ENCODE peak calls at places on chromosomes 5 and 9, in nine cellular contexts. X is GM19239; Y is activated CD8-positive, alpha-beta memory T cell treated with anti-CD3 and anti-CD28 coated beads, Interleukin-2, amount 50 U/mL, for 4 hours; C is omental fat pad; D is cerebellar cortex; N is stimulated activated naive CD8-positive, alpha-beta T cell treated with anti-CD3 and anti-CD28 coated beads, Interleukin-15, Interleukin-2, amounts not matched to agents 100 U/mL and 50 U/mL, for 24 hours; U is NCI-H510A treated with DMSO at 0.1 percent for 48 hours; F is iris pigment epithelial cell; B is Ammon's horn. W is an unnamed sample.

GRCh38 chr9:96858018-96858573 is 3.8 kb upstream of the ZNF782 start:
- DNase-seq in F (peak), D (no peak), C (no peak), B (no peak), N (no peak), Y (no peak), U (no peak), X (no peak), W (no peak)

GRCh38 chr5:135577421-135577820 is 1.4 kb downstream of the CXCL14 start:
- DNase-seq in X (no peak), F (no peak), C (no peak), U (no peak), D (no peak), B (no peak), Y (no peak), N (no peak), W (no peak)

GRCh38 chr5:93058309-93058708 is 522.7 kb downstream of the NR2F1-AS1 start:
- DNase-seq in D (no peak), B (no peak), F (peak), Y (no peak), X (no peak), U (no peak), C (no peak), N (no peak), W (no peak)

GRCh38 chr5:172903790-172904189 is 55.4 kb upstream of the RPL26L1 start:
- DNase-seq in C (peak), F (peak), U (no peak), B (no peak), Y (no peak), D (no peak), X (no peak), N (no peak), W (no peak)

GRCh38 chr5:3002230-3002629 is 250.8 kb upstream of the IRX2 start:
- DNase-seq in C (no peak), B (no peak), X (no peak), D (no peak), N (no peak), F (no peak), U (no peak), Y (no peak), W (no peak)

GRCh38 chr9:7439355-7439978 is 360.1 kb downstream of the DMAC1 start:
- DNase-seq in F (peak), N (no peak), U (no peak), Y (no peak), B (peak), D (no peak), C (no peak), X (no peak), W (no peak)

GRCh38 chr5:173883347-173883924 is 4.7 kb upstream of the CPEB4 start:
- DNase-seq in B (no peak), U (no peak), F (no peak), Y (no peak), X (no peak), N (no peak), C (no peak), D (no peak), W (no peak)

GRCh38 chr5:81006955-81007636 is 46.9 kb downstream of the RASGRF2 start:
- DNase-seq in X (no peak), C (no peak), U (no peak), F (no peak), D (no peak), Y (peak), B (no peak), N (peak), W (no peak)

GRCh38 chr5:126499742-126500396 is 76.7 kb downstream of the GRAMD2B start:
- DNase-seq in B (peak), N (no peak), U (no peak), C (no peak), D (no peak), F (peak), X (peak), Y (no peak), W (no peak)

GRCh38 chr5:9467199-9468069 is 78.4 kb downstream of the SEMA5A start:
- DNase-seq in C (no peak), N (no peak), B (no peak), D (no peak), F (no peak), U (no peak), Y (no peak), X (no peak), W (no peak)

GRCh38 chr5:66958126-66958983 is 238.2 kb downstream of the CD180 start:
- DNase-seq in N (no peak), F (peak), U (no peak), X (no peak), Y (no peak), C (no peak), B (peak), D (peak), W (no peak)

GRCh38 chr5:113204525-113205161 is 228.0 kb downstream of the DCP2 start:
- DNase-seq in D (peak), U (no peak), Y (no peak), N (no peak), X (no peak), F (peak), B (peak), C (peak), W (no peak)

GRCh38 chr9:88937248-88937647 is 54.0 kb upstream of the S1PR3 start:
- DNase-seq in U (no peak), C (no peak), Y (no peak), N (no peak), X (no peak), B (no peak), F (no peak), D (no peak), W (no peak)

GRCh38 chr5:146533882-146534281 is 17.9 kb upstream of the GPR151 start:
- DNase-seq in X (no peak), Y (no peak), F (no peak), U (no peak), C (no peak), D (no peak), B (no peak), N (no peak), W (no peak)

GRCh38 chr9:25935188-25935587 is 256.9 kb upstream of the TUSC1 start:
- DNase-seq in U (no peak), D (no peak), X (no peak), C (no peak), Y (no peak), B (no peak), N (no peak), F (no peak), W (no peak)

GRCh38 chr5:171703116-171703515 is 82.5 kb upstream of the SMIM23 start:
- DNase-seq in F (no peak), U (no peak), C (no peak), Y (no peak), N (no peak), B (no peak), X (no peak), D (no peak), W (no peak)

GRCh38 chr5:32471784-32472183 is 27.2 kb upstream of the ZFR start:
- DNase-seq in X (no peak), B (peak), D (no peak), C (no peak), U (no peak), N (no peak), F (no peak), Y (no peak), W (no peak)

GRCh38 chr9:84823426-84824271 is 154.1 kb downstream of the NTRK2 start:
- DNase-seq in F (no peak), Y (no peak), C (no peak), N (no peak), U (no peak), D (no peak), X (peak), B (no peak), W (no peak)

GRCh38 chr9:131420913-131421312 is 27.0 kb downstream of the PRRC2B start:
- DNase-seq in F (peak), D (peak), U (peak), C (no peak), X (no peak), N (no peak), B (no peak), Y (no peak), W (no peak)

GRCh38 chr5:179624841-179625271 is 1.4 kb upstream of the HNRNPH1 start:
- DNase-seq in N (no peak), U (no peak), B (no peak), F (no peak), Y (no peak), X (no peak), D (no peak), C (no peak), W (no peak)

GRCh38 chr9:133429641-133430161 is 7.5 kb downstream of the ADAMTS13 start:
- DNase-seq in D (no peak), X (peak), C (no peak), U (peak), F (no peak), Y (peak), N (peak), B (no peak), W (no peak)

GRCh38 chr9:33851301-33851700 is 34.3 kb downstream of the UBE2R2 start:
- DNase-seq in Y (no peak), N (no peak), C (no peak), D (peak), F (peak), X (no peak), B (no peak), U (no peak), W (no peak)

GRCh38 chr9:127873886-127874285 is 3.6 kb downstream of the AK1 start:
- DNase-seq in D (peak), C (peak), Y (no peak), X (no peak), U (no peak), F (no peak), B (peak), N (no peak), W (no peak)

GRCh38 chr5:35046754-35047153 is 995 bp downstream of the AGXT2 start:
- DNase-seq in D (no peak), Y (no peak), U (no peak), X (no peak), F (peak), B (no peak), C (no peak), N (no peak), W (no peak)

GRCh38 chr5:155471027-155471426 is 457.5 kb downstream of the KIF4B start:
- DNase-seq in B (no peak), C (no peak), N (no peak), Y (no peak), X (no peak), F (no peak), D (no peak), U (peak), W (no peak)

GRCh38 chr9:105244996-105245719 is 707 bp downstream of the SLC44A1 start:
- DNase-seq in Y (peak), F (no peak), B (peak), C (no peak), N (peak), D (peak), X (no peak), U (peak), W (peak)

GRCh38 chr5:171647900-171648253 is 137.7 kb upstream of the SMIM23 start:
- DNase-seq in X (no peak), U (no peak), N (no peak), C (no peak), Y (no peak), D (no peak), B (no peak), F (peak), W (no peak)

GRCh38 chr5:127899214-127899610 is 184.4 kb upstream of the SLC12A2 start:
- DNase-seq in B (no peak), F (no peak), C (no peak), Y (no peak), D (no peak), X (no peak), N (no peak), U (no peak), W (no peak)

GRCh38 chr9:135281151-135281550 is 193.7 kb downstream of the OLFM1 start:
- DNase-seq in B (no peak), D (no peak), N (no peak), X (no peak), U (no peak), Y (no peak), C (no peak), F (no peak), W (no peak)

GRCh38 chr9:75866273-75866871 is 24.1 kb upstream of the PCSK5 start:
- DNase-seq in F (peak), X (no peak), U (peak), Y (peak), B (peak), N (peak), D (peak), C (peak), W (no peak)

GRCh38 chr5:74394543-74394923 is 246.0 kb downstream of the ENC1 start:
- DNase-seq in N (no peak), D (no peak), X (no peak), F (no peak), Y (no peak), B (no peak), U (no peak), C (no peak), W (no peak)

GRCh38 chr5:40477856-40478546 is 201.7 kb upstream of the PTGER4 start:
- DNase-seq in B (no peak), U (no peak), Y (no peak), F (no peak), N (no peak), X (no peak), D (no peak), C (no peak), W (no peak)

GRCh38 chr9:7799234-7799933 is at the start of gene DMAC1:
- DNase-seq in N (peak), F (peak), D (peak), X (peak), U (peak), Y (peak), C (peak), B (peak), W (no peak)

GRCh38 chr5:133950821-133951612 is 17.4 kb downstream of the C5orf15 start:
- DNase-seq in C (no peak), U (no peak), B (no peak), D (no peak), F (no peak), X (no peak), N (no peak), Y (no peak), W (no peak)

W was measured in cerebellar nuclear complex.